ENCODE peak calls at places on chromosomes 5 and 9, in seven cellular contexts. T, H, U, A, O, G and Z are unnamed samples.
A peak's percentile ranks its signal among the peaks of the same experiment; 100 is the strongest.

GRCh38 chr9:21989440-21990189 is 4.6 kb downstream of the CDKN2A start:
- DNase-seq in H (peak; percentile 50), G (no peak), T (no peak), O (no peak), U (no peak), A (no peak), Z (no peak)

GRCh38 chr9:135641047-135641446 is 1.7 kb upstream of the GLT6D1 start:
- DNase-seq in U (no peak), O (no peak), T (no peak), H (no peak), G (no peak), A (no peak), Z (no peak)

GRCh38 chr5:172380992-172381643 is 73.2 kb downstream of the SH3PXD2B start:
- DNase-seq in U (peak; percentile 87), H (peak; percentile 72), T (peak; percentile 74), A (peak; percentile 63), O (peak; percentile 62), G (no peak), Z (peak; percentile 23)

GRCh38 chr5:172443441-172444109 is 10.8 kb downstream of the SH3PXD2B start:
- DNase-seq in O (peak; percentile 93), T (peak; percentile 98), H (no peak), G (no peak), U (peak; percentile 91), A (peak; percentile 90), Z (peak; percentile 82)

GRCh38 chr9:91532325-91532724 is 108.7 kb upstream of the NFIL3 start:
- DNase-seq in G (no peak), O (no peak), U (no peak), T (peak; percentile 27), A (peak; percentile 78), H (no peak), Z (no peak)

GRCh38 chr9:89497978-89498844 is at the start of gene SEMA4D:
- DNase-seq in H (peak; percentile 85), T (peak; percentile 51), O (peak; percentile 74), U (peak; percentile 42), G (no peak), A (peak; percentile 22), Z (no peak)

GRCh38 chr9:530681-531080 is 310.8 kb upstream of the DMRT1 start:
- DNase-seq in G (no peak), H (no peak), O (no peak), U (peak; percentile 68), A (peak; percentile 88), T (peak; percentile 2), Z (no peak)

GRCh38 chr5:37005946-37006540 is 129.5 kb downstream of the NIPBL start:
- DNase-seq in U (no peak), G (no peak), T (peak; percentile 39), H (no peak), O (no peak), A (peak; percentile 36), Z (no peak)

GRCh38 chr5:170135796-170136490 is 30.2 kb downstream of the FOXI1 start:
- DNase-seq in T (no peak), A (peak; percentile 50), G (no peak), H (no peak), U (peak; percentile 77), O (no peak), Z (no peak)

GRCh38 chr5:68711311-68712200 is 382.3 kb upstream of the SLC30A5 start:
- DNase-seq in H (no peak), T (no peak), U (no peak), O (no peak), A (no peak), G (no peak), Z (no peak)

GRCh38 chr5:164600929-164601535 is 1095.6 kb downstream of the MAT2B start:
- DNase-seq in O (no peak), U (no peak), T (no peak), H (no peak), G (no peak), A (no peak), Z (no peak)

GRCh38 chr5:168749391-168750100 is 170.4 kb upstream of the PANK3 start:
- DNase-seq in U (no peak), O (no peak), G (no peak), H (no peak), T (no peak), A (no peak), Z (no peak)

GRCh38 chr5:8683528-8683927 is 814.6 kb downstream of the MTRR start:
- DNase-seq in T (no peak), A (no peak), U (no peak), H (no peak), O (no peak), G (no peak), Z (no peak)

GRCh38 chr5:154575869-154576806 is 98.1 kb upstream of the HAND1 start:
- DNase-seq in H (no peak), U (no peak), O (no peak), A (no peak), T (no peak), G (no peak), Z (no peak)

GRCh38 chr5:112316006-112316405 is 103.1 kb downstream of the EPB41L4A start:
- DNase-seq in H (no peak), G (no peak), T (no peak), U (no peak), O (no peak), A (peak; percentile 87), Z (no peak)

GRCh38 chr9:137975527-137975913 is 97.9 kb downstream of the CACNA1B start:
- DNase-seq in H (peak; percentile 38), T (no peak), A (no peak), G (no peak), U (no peak), O (no peak), Z (no peak)

GRCh38 chr5:140084466-140084865 is 29.4 kb upstream of the PURA start:
- DNase-seq in O (no peak), T (no peak), H (no peak), U (peak; percentile 35), A (no peak), G (no peak), Z (no peak)

GRCh38 chr5:60507687-60508086 is 192.3 kb downstream of the DEPDC1B start:
- DNase-seq in A (no peak), G (no peak), O (no peak), U (no peak), H (no peak), T (peak; percentile 80), Z (no peak)

DNA sequence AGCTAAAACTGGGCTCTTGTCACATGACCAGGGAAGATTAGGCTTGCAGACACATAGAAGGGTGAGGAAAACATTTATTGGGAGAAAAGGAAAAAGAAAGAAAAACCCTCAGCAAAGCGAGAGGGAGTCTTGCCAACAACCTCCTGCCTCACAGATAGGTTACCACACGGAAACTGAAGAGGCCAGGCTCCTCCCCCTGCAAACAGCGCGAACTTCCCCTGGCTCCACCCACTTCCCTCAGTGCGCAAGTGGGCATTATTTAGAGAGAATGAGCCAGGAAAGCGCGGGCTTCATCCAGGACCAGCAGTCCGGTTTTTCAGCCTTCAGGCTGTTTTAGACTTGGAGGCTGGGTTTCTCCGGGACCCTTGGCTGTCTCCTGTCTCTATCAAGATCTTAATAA is 70.3 kb downstream of the STK32A start:
- DNase-seq in G (no peak), O (no peak), H (no peak), U (no peak), T (no peak), A (no peak), Z (no peak)
- H3K4me3 ChIP-seq in G (no peak overlapping the region), O (no peak overlapping the region), H (no peak overlapping the region), U (no peak overlapping the region), T (no peak overlapping the region), A (no peak overlapping the region), Z (no peak overlapping the region)

DNA sequence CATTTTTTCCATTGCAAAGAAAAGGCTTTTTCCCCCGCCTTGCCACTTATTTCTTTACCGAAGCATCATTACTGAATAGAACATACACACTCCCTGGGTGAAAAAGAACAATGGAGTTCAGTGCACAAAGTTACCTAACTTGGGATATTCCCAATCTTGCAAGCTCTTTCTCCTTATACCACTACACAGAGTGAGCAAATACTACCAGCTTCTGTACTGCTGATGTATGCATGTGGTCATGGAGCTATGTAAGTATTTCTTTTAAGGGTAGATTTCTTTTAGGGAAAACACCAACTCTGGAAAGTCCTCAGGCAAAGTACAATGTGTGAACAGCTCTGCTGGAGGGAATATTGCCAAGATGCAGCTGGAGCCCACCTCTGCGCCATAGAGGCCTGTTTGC is 81.1 kb downstream of the AOPEP start:
- DNase-seq in U (no peak), G (no peak), T (peak; percentile 29), O (no peak), H (no peak), A (peak; percentile 32), Z (no peak)
- H3K4me3 ChIP-seq in U (no peak overlapping the region), G (no peak overlapping the region), T (no peak overlapping the region), O (no peak overlapping the region), H (no peak overlapping the region), A (no peak overlapping the region), Z (no peak overlapping the region)

GRCh38 chr9:16267336-16268036 is 603.0 kb downstream of the BNC2 start:
- DNase-seq in O (no peak), A (no peak), U (no peak), H (no peak), T (peak; percentile 57), G (no peak), Z (no peak)

GRCh38 chr9:16271967-16272366 is 598.5 kb downstream of the BNC2 start:
- DNase-seq in T (no peak), O (no peak), U (no peak), A (no peak), H (no peak), G (no peak), Z (no peak)

GRCh38 chr9:16266648-16267276 is 603.7 kb downstream of the BNC2 start:
- DNase-seq in U (no peak), G (no peak), A (no peak), H (no peak), T (no peak), O (no peak), Z (no peak)

GRCh38 chr9:16265671-16266070 is 604.8 kb downstream of the BNC2 start:
- DNase-seq in T (peak; percentile 31), H (no peak), U (no peak), O (no peak), G (no peak), A (peak; percentile 7), Z (no peak)

DNA sequence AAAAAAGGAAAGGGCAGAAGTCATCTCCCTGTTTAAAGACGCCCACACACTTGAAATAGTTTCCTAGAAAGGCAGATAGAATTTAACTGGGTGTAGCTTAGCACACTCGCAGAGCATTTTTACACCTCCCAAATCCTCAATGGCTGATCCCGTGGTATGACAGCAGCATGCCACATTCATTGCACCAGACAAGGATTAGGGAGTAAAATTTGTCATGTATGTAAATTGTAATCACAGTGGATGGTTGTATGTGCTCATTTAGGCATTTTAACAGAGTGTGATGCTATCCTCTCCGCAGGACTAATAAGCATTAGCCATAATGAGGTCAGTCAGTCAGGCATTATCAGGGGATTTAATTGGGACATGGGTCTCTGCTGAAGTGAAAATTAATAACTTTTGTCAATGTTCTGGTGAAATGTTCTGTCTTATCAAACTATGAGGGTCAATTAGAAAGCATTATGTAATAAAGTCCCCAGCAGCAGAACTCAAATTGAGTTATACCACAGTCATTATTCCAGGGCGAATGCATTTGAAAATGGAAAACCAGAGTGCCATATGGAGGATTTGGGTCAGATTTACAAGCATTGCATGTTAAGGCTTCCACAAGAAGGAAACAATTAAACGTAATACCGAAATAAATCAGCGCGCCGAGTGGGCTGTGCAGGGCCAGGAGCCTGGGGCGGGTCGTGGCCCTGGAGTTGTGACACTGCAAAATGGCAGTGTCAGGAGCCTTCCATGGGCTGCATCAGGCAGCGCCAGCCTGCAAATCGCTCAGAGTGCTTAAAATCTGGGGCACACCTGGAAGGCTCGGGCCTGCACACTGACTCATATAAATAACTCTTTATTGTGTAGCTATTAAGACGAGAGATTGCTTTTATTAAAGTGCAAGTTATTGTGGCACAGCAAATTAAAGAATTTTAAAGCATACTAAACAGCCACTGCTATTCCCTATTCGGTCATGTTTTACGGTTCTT is 602.1 kb downstream of the BNC2 start:
- DNase-seq in T (no peak), U (no peak), H (no peak), A (no peak), G (no peak), O (no peak), Z (no peak)
- H3K4me3 ChIP-seq in T (no peak overlapping the region), U (peak overlapping the region; percentile 46), H (peak overlapping the region; percentile 47), A (no peak overlapping the region), G (no peak overlapping the region), O (no peak overlapping the region), Z (no peak overlapping the region)

GRCh38 chr5:61933787-61934626 is 372.0 kb upstream of the KIF2A start:
- DNase-seq in T (peak; percentile 29), U (peak; percentile 24), O (no peak), G (peak; percentile 5), A (peak; percentile 83), H (no peak), Z (no peak)
- H3K4me3 ChIP-seq in T (no peak overlapping the region), U (no peak overlapping the region), O (no peak overlapping the region), G (no peak overlapping the region), A (no peak overlapping the region), H (no peak overlapping the region), Z (no peak overlapping the region)